ENCODE peak calls at places on chromosome 20, in four cellular contexts. Z, J, S and P are unnamed samples.
A peak's percentile ranks its signal among the peaks of the same experiment; 100 is the strongest.

GRCh38 chr20:14178952-14179351 is 158.5 kb downstream of the FLRT3 start:
- DNase-seq in S (no peak), Z (no peak), J (no peak), P (no peak)

GRCh38 chr20:61256819-61257218 is 4.8 kb downstream of the CDH4 start:
- DNase-seq in J (no peak), S (no peak), Z (no peak), P (no peak)

GRCh38 chr20:19757973-19758887 is at the start of gene RIN2:
- DNase-seq in J (peak; percentile 92), S (peak; percentile 85), Z (peak; percentile 99), P (peak; percentile 93)

GRCh38 chr20:23437126-23437894 is 2.2 kb upstream of the CSTL1 start:
- DNase-seq in S (no peak), Z (no peak), J (no peak), P (no peak)

GRCh38 chr20:1965520-1966278 is 28.2 kb downstream of the PDYN start:
- DNase-seq in J (peak; percentile 73), S (peak; percentile 56), Z (peak; percentile 89), P (peak; percentile 55)

GRCh38 chr20:60062431-60063336 is 104.5 kb downstream of the CDH26 start:
- DNase-seq in Z (no peak), S (peak; percentile 93), J (no peak), P (peak; percentile 96)

GRCh38 chr20:23659989-23660837 is 22.5 kb upstream of the CST3 start:
- DNase-seq in Z (no peak), S (no peak), J (no peak), P (no peak)

GRCh38 chr20:62993856-62994494 is 12.8 kb downstream of the BHLHE23 start:
- DNase-seq in S (no peak), Z (no peak), J (no peak), P (no peak)

GRCh38 chr20:35171753-35172433 is at the start of gene PROCR:
- DNase-seq in S (peak; percentile 98), J (peak; percentile 88), Z (peak; percentile 88), P (peak; percentile 96)

GRCh38 chr20:46568570-46569129 is 18.2 kb upstream of the OCSTAMP start:
- DNase-seq in S (peak; percentile 63), J (peak; percentile 87), Z (peak; percentile 42), P (peak; percentile 73)

GRCh38 chr20:34709044-34709835 is 5.1 kb downstream of the TP53INP2 start:
- DNase-seq in S (peak; percentile 93), J (peak; percentile 89), Z (peak; percentile 97), P (peak; percentile 85)

GRCh38 chr20:33650753-33651561 is 11.2 kb upstream of the C20orf144 start:
- DNase-seq in Z (no peak), S (no peak), J (no peak), P (no peak)

GRCh38 chr20:57671662-57672061 is 38.2 kb downstream of the PMEPA1 start:
- DNase-seq in J (no peak), S (no peak), Z (no peak), P (peak; percentile 4)

GRCh38 chr20:62228982-62229545 is 9.0 kb upstream of the HRH3 start:
- DNase-seq in J (no peak), Z (no peak), S (no peak), P (no peak)

GRCh38 chr20:22584922-22585785 is 782 bp upstream of the FOXA2 start:
- DNase-seq in J (no peak), Z (peak; percentile 81), S (no peak), P (no peak)

GRCh38 chr20:37741055-37741454 is 47.2 kb downstream of the CTNNBL1 start:
- DNase-seq in S (peak; percentile 33), Z (no peak), J (no peak), P (peak; percentile 66)

GRCh38 chr20:19120569-19120968 is 91.9 kb upstream of the SLC24A3 start:
- DNase-seq in Z (no peak), J (no peak), S (no peak), P (peak; percentile 9)

GRCh38 chr20:50399917-50400704 is 110.1 kb upstream of the PTPN1 start:
- DNase-seq in S (peak; percentile 50), J (no peak), Z (peak; percentile 46), P (no peak)